ENCODE peak calls at places on chromosomes 5 and 9, in four cellular contexts. I is right lobe of liver, U is IMR-90, Y is stomach. K is an unnamed sample.

GRCh38 chr9:131744171-131744714 is 4.4 kb upstream of the RAPGEF1 start:
- DNase-seq in Y (peak; percentile 75), I (peak; percentile 57), U (peak; percentile 37), K (no peak)

GRCh38 chr9:138062196-138062595 is 184.6 kb downstream of the CACNA1B start:
- DNase-seq in Y (no peak), I (no peak), U (no peak), K (no peak)

GRCh38 chr5:65198777-65199120 is 283.0 kb downstream of the ADAMTS6 start:
- DNase-seq in Y (no peak), U (peak; percentile 99), I (no peak), K (no peak)

GRCh38 chr5:180799194-180799593 is 3.4 kb downstream of the MGAT1 start:
- DNase-seq in U (no peak), I (no peak), Y (peak; percentile 58), K (no peak)

GRCh38 chr9:124133752-124134151 is 122.2 kb downstream of the LHX2 start:
- DNase-seq in U (peak; percentile 26), I (peak; percentile 69), Y (peak; percentile 57), K (peak; percentile 26)

GRCh38 chr5:98775962-98776687 is 2.7 kb downstream of the RGMB start:
- DNase-seq in Y (no peak), U (peak; percentile 81), I (no peak), K (no peak)

GRCh38 chr9:133980864-133981588 is 11.1 kb downstream of the VAV2 start:
- DNase-seq in Y (no peak), I (peak; percentile 15), U (no peak), K (no peak)

GRCh38 chr5:14182761-14183160 is 39.6 kb downstream of the TRIO start:
- DNase-seq in Y (no peak), U (no peak), I (no peak), K (no peak)

GRCh38 chr9:100196828-100197227 is 97.8 kb downstream of the INVS start:
- DNase-seq in U (no peak), Y (no peak), I (no peak), K (no peak)

GRCh38 chr9:20623748-20624124 is 1.4 kb upstream of the MLLT3 start:
- DNase-seq in Y (no peak), U (peak; percentile 5), I (no peak), K (no peak)

GRCh38 chr5:143229896-143230675 is 173.4 kb downstream of the NR3C1 start:
- DNase-seq in Y (no peak), U (no peak), I (peak; percentile 45), K (no peak)

GRCh38 chr5:125198270-125198974 is 452.0 kb upstream of the ZNF608 start:
- DNase-seq in I (peak; percentile 49), U (peak; percentile 84), Y (peak; percentile 80), K (peak; percentile 77)

GRCh38 chr5:167821669-167822068 is 469.8 kb upstream of the WWC1 start:
- DNase-seq in U (no peak), I (no peak), Y (no peak), K (no peak)

GRCh38 chr5:124342027-124342471 is 404.4 kb downstream of the ZNF608 start:
- DNase-seq in Y (no peak), I (no peak), U (peak; percentile 24), K (no peak)

GRCh38 chr5:23411200-23411599 is 96.2 kb upstream of the PRDM9 start:
- DNase-seq in I (no peak), Y (no peak), U (no peak), K (no peak)

GRCh38 chr9:14316574-14317304 is 2.8 kb upstream of the NFIB start:
- DNase-seq in U (no peak), Y (no peak), I (no peak), K (no peak)

GRCh38 chr5:131068893-131069643 is 96.0 kb downstream of the HINT1 start:
- DNase-seq in Y (no peak), U (no peak), I (no peak), K (no peak)

GRCh38 chr9:127776195-127776918 is 2.1 kb downstream of the SH2D3C start:
- DNase-seq in Y (no peak), I (no peak), U (no peak), K (no peak)

GRCh38 chr5:5387192-5387591 is 35.3 kb upstream of the ICE1 start:
- DNase-seq in Y (no peak), I (no peak), U (no peak), K (no peak)

GRCh38 chr5:181035991-181036815 is 3.9 kb upstream of the BTNL9 start:
- DNase-seq in I (no peak), U (no peak), Y (no peak), K (no peak)

GRCh38 chr9:138038244-138038671 is 160.7 kb downstream of the CACNA1B start:
- DNase-seq in U (no peak), I (no peak), Y (peak; percentile 13), K (no peak)

GRCh38 chr5:52948418-52949076 is 40.6 kb upstream of the ITGA2 start:
- DNase-seq in U (peak; percentile 89), I (no peak), Y (peak; percentile 56), K (peak; percentile 21)

GRCh38 chr5:54171645-54172384 is 138.6 kb downstream of the ARL15 start:
- DNase-seq in Y (peak; percentile 78), I (peak; percentile 42), U (peak; percentile 81), K (no peak)

GRCh38 chr5:8520922-8521321 is 652.0 kb downstream of the MTRR start:
- DNase-seq in U (no peak), Y (no peak), I (no peak), K (no peak)

GRCh38 chr5:76548525-76549229 is 74.5 kb downstream of the F2RL2 start:
- DNase-seq in U (no peak), Y (peak; percentile 47), I (no peak), K (no peak)

GRCh38 chr5:76546497-76547102 is 76.6 kb downstream of the F2RL2 start:
- DNase-seq in U (no peak), I (no peak), Y (no peak), K (no peak)

GRCh38 chr5:76545184-76545583 is 78.0 kb downstream of the F2RL2 start:
- DNase-seq in U (no peak), Y (no peak), I (no peak), K (no peak)

GRCh38 chr5:76547242-76547890 is 75.8 kb downstream of the F2RL2 start:
- DNase-seq in I (no peak), Y (no peak), U (no peak), K (peak; percentile 22)

DNA sequence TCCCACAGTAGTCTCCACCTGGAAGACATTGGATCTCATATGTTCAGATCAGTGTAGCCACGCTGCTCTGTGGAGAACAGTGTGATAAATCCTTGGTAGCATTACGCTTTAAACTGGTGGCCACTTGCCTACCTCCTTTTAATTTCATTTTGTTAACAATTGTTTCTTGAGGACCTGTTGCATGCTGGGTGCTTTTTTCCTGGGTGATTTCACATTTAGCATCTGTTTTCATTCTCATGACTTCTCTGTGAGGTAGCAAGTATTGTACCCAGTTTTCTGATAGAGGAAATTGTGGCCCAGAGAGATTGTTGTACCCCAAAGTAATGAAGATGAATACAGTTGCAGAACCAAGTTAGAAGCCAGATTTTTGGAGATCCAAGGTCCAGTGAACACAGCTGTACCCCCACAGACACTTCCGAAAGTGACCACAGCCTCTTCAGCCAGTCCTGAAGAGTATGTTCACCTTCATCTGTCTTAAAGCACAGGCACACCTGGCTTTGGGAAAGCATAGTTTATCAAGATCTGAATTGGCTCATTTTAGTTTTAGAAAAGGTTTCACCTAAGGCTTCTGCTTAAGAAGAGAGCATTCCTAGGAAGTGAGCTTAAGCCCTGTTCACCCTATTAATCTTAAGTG is 75.2 kb downstream of the F2RL2 start:
- DNase-seq in Y (no peak), U (no peak), I (no peak), K (no peak)
- H3K27ac ChIP-seq in Y (peak overlapping the region; percentile 72), U (no peak overlapping the region), I (peak overlapping the region; percentile 69), K (peak overlapping the region; percentile 80)

GRCh38 chr5:134432174-134432573 is 20.5 kb upstream of the CDKN2AIPNL start:
- DNase-seq in Y (no peak), I (no peak), U (no peak), K (no peak)

GRCh38 chr5:134430001-134430569 is 18.4 kb upstream of the CDKN2AIPNL start:
- DNase-seq in I (no peak), U (no peak), Y (no peak), K (no peak)

GRCh38 chr5:134426362-134426761 is 14.7 kb upstream of the CDKN2AIPNL start:
- DNase-seq in U (no peak), I (no peak), Y (no peak), K (no peak)

GRCh38 chr5:134423376-134423775 is 11.7 kb upstream of the CDKN2AIPNL start:
- DNase-seq in I (no peak), Y (no peak), U (no peak), K (no peak)

GRCh38 chr5:134427540-134428041 is 15.9 kb upstream of the CDKN2AIPNL start:
- DNase-seq in Y (no peak), I (no peak), U (no peak), K (no peak)
- TF ChIP-seq POLR2A in Y (no peak), I (no peak), U (no peak), K (no peak)

GRCh38 chr9:108053555-108054061 is 564.0 kb upstream of the KLF4 start:
- DNase-seq in U (peak; percentile 80), Y (peak; percentile 73), I (peak; percentile 38), K (peak; percentile 90)
- H3K27ac ChIP-seq in U (peak overlapping the region; percentile 70), Y (peak overlapping the region; percentile 70), I (no peak overlapping the region), K (peak overlapping the region; percentile 78)

DNA sequence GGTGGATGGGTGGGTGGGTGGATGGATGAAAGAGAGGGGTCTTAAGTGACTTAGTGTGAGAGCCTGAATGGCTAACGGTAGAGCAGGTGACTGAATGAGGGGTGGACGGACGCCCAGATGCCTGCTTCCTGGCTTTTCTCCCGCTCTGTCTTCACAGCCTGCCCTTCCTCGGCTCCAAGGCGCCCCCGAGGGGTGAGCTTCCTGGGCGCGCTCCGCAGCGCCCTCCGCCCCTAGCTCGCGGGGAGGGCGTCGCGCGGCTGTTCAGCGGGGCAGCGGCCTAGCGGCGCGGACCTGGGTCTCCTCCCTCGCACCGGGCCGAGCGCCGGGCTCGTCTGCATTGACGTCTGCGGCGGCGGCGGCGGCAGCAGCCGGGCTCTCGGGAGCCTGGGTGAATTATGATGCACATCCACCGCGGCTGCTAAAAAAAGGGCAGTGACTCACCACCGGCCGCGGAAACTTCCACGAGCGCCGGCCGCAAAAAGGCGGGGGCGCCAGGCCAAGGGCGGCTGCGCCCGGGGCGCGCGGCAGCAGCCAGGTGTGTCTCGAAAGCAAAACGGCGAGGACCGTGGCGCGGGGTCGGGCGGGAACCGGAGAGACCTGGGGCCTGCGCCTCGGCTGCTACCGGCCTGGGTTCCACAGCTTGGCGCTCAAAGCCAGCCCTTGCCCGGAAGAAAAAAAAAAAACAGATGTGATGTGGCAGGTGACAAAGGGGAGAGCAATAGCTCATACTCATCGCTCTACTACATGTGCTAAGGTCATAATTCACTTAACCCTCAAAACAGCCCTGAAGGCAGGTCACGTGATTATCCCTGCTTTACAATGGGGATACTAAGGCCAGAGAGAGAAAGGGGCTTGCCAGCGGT is 143.0 kb upstream of the ADRA1B start:
- DNase-seq in U (peak; percentile 90), I (peak; percentile 70), Y (peak; percentile 77), K (peak; percentile 53)
- TF ChIP-seq POLR2A in U (peak; percentile 69), I (peak; percentile 33), Y (no peak), K (no peak)

GRCh38 chr5:36374275-36374862 is 72.7 kb upstream of the RANBP3L start:
- DNase-seq in I (no peak), Y (no peak), U (peak; percentile 48), K (no peak)
- H3K27ac ChIP-seq in I (no peak overlapping the region), Y (no peak overlapping the region), U (no peak overlapping the region), K (peak overlapping the region; percentile 64)